ENCODE peak calls at places on chromosome 13, in five cellular contexts. B, A, C, H and L are unnamed samples.

GRCh38 chr13:40974460-40975407 is 44.4 kb downstream of the ELF1 start:
- DNase-seq in H (peak; percentile 37), C (peak; percentile 76), A (peak; percentile 51), B (peak; percentile 43), L (peak; percentile 66)

GRCh38 chr13:102484329-102484728 is 82.5 kb upstream of the FGF14 start:
- DNase-seq in H (no peak), B (no peak), C (peak; percentile 40), A (no peak), L (peak; percentile 41)

GRCh38 chr13:22482496-22483000 is 698.2 kb upstream of the SGCG start:
- DNase-seq in H (no peak), C (no peak), A (no peak), B (no peak), L (no peak)

GRCh38 chr13:27341616-27342015 is 71.0 kb downstream of the RASL11A start:
- DNase-seq in A (no peak), B (no peak), H (no peak), C (no peak), L (no peak)

GRCh38 chr13:110455941-110456340 is 105.6 kb downstream of the RAB20 start:
- DNase-seq in H (peak; percentile 78), C (peak; percentile 70), B (peak; percentile 84), A (peak; percentile 62), L (peak; percentile 87)

GRCh38 chr13:41308241-41308640 is 2.8 kb upstream of the NAA16 start:
- DNase-seq in A (no peak), B (no peak), C (no peak), H (no peak), L (no peak)

GRCh38 chr13:80989241-80989640 is 648.3 kb upstream of the SPRY2 start:
- DNase-seq in H (no peak), B (no peak), A (no peak), C (no peak), L (no peak)

GRCh38 chr13:52707375-52707774 is 32.2 kb downstream of the CNMD start:
- DNase-seq in C (no peak), A (no peak), B (no peak), H (no peak), L (no peak)

GRCh38 chr13:109647046-109647445 is 139.3 kb downstream of the IRS2 start:
- DNase-seq in A (no peak), C (no peak), B (no peak), H (peak; percentile 46), L (peak; percentile 35)

GRCh38 chr13:44414771-44415170 is 41.1 kb downstream of the SERP2 start:
- DNase-seq in A (no peak), B (no peak), H (no peak), C (no peak), L (no peak)

GRCh38 chr13:34833562-34834182 is 108.4 kb upstream of the NBEA start:
- DNase-seq in A (peak; percentile 4), H (peak; percentile 53), C (no peak), B (no peak), L (peak; percentile 25)

DNA sequence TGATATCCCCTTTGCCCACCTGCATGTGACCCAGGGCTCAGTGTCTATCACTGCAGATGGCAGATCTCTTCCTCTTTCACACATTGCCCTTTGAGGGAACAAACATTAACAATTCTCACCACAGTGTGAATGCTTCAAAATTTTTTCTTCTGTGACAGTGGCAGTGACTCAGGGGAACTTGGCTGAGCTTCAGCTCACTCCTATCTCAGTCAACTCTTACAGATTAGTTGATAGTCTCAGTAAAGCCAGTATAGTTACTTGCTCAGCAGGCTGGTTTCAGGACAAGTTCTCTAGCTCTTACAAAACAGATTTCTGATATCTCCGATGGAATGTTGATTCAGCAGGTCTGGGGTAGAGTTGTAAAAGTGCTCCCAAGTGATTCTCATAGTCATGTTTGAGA is 166.9 kb downstream of the DLEU7 start:
- DNase-seq in H (peak; percentile 66), C (peak; percentile 31), A (peak; percentile 49), B (no peak), L (no peak)
- H3K27ac ChIP-seq in H (peak overlapping the region; percentile 47), C (no peak overlapping the region), A (no peak overlapping the region), B (no peak overlapping the region), L (no peak overlapping the region)

GRCh38 chr13:91127995-91128394 is 219.5 kb upstream of the MIR17HG start:
- DNase-seq in H (no peak), C (no peak), B (no peak), A (no peak), L (no peak)
- TF ChIP-seq EZH2 in H (no peak), C (no peak), B (no peak), A (no peak), L (no peak)

DNA sequence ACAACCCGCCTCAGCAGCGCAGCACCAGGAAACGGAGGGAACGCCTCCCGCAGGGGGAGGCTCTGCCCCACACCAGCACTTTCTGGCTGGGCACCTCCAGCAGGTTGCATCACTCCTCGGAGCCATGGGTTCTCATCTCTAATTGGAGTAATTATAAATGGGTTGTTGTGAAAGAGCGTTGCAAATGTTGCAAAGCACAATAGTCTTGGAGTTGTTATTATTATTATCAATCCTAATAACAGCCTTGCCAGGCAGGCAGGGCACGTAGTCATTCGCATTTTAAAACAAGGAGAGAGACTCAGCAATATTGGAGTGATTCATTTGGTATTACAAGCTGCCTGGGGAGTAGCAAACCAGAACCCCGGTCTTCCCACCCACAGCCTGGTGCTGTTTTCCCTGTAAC is 108.6 kb upstream of the GJB6 start:
- DNase-seq in C (peak; percentile 13), H (no peak), A (no peak), B (no peak), L (no peak)
- H3K9ac ChIP-seq in C (no peak overlapping the region), H (no peak overlapping the region), A (no peak overlapping the region), B (no peak overlapping the region), L (no peak overlapping the region)

GRCh38 chr13:25306671-25307464 is 5.4 kb downstream of the NUP58 start:
- DNase-seq in A (no peak), B (no peak), C (no peak), H (no peak), L (no peak)

GRCh38 chr13:25300861-25301346 is 521 bp upstream of the NUP58 start:
- DNase-seq in B (no peak), C (no peak), H (no peak), A (no peak), L (peak; percentile 5)

GRCh38 chr13:25301347-25302113 is at the start of gene NUP58:
- DNase-seq in B (peak; percentile 89), A (peak; percentile 96), H (peak; percentile 94), C (peak; percentile 95), L (peak; percentile 83)
- H3K27ac ChIP-seq in B (peak within 1 kb of the TSS; percentile 82), A (peak within 1 kb of the TSS; percentile 79), H (peak within 1 kb of the TSS; percentile 45), C (peak within 1 kb of the TSS; percentile 98), L (no peak within 1 kb of the TSS)

GRCh38 chr13:36131215-36131930 is at the start of gene DCLK1:
- DNase-seq in B (no peak), C (peak; percentile 31), A (no peak), H (no peak), L (peak; percentile 85)
- TF ChIP-seq EZH2 in B (no peak), C (peak; percentile 36), A (no peak), H (no peak), L (no peak)

GRCh38 chr13:95684463-95684862 is 7.5 kb downstream of the DNAJC3 start:
- DNase-seq in A (no peak), C (no peak), H (no peak), B (no peak), L (no peak)

DNA sequence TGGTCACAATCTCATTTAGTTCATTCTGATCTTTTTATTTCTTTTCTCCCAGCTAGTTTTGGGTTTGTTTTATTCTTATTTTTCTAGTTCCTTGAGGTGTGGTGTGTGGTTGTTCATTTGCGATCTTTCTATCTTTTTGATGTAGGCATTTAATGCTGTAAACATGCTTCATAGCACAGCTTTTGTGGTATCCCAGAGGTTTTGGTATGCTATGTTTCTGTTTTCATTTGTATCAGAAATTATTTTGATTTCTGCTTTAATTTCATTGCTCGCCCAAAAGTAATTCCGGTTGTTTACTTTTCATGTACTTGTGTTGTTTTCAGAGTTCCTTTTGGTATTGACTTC is 12.6 kb downstream of the DNAJC3 start:
- DNase-seq in H (no peak), A (no peak), C (no peak), B (no peak), L (no peak)
- H3K9ac ChIP-seq in H (no peak overlapping the region), A (no peak overlapping the region), C (no peak overlapping the region), B (no peak overlapping the region), L (no peak overlapping the region)

GRCh38 chr13:104491951-104492350 is 1425.7 kb upstream of the SLC10A2 start:
- DNase-seq in C (no peak), B (no peak), H (no peak), A (no peak), L (no peak)

GRCh38 chr13:104483631-104484030 is 1417.4 kb upstream of the SLC10A2 start:
- DNase-seq in H (no peak), A (no peak), B (no peak), C (no peak), L (no peak)

GRCh38 chr13:104485571-104485970 is 1419.4 kb upstream of the SLC10A2 start:
- DNase-seq in B (no peak), H (no peak), C (no peak), A (no peak), L (peak; percentile 5)

DNA sequence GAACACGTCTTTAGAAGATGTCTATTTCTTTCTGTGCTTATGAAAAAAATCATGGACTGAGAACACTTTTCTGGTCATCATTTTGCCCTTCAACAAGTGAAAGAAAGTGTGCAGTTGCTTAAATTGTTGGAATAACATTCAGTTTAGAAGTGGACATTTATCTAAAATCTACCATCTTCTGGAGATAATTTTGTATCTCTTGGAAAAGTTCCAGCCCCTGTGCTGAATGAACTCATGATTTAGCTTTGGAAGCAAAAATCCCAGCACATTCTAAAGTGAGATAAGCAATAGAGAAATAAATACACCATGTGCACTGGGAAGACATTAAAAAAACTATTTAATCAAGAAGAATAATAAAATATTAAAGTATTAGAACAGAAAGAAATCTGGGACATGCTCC is 1420.8 kb upstream of the SLC10A2 start:
- DNase-seq in A (peak; percentile 9), H (no peak), C (peak; percentile 0), B (no peak), L (no peak)
- H3K27ac ChIP-seq in A (no peak overlapping the region), H (no peak overlapping the region), C (no peak overlapping the region), B (no peak overlapping the region), L (no peak overlapping the region)

GRCh38 chr13:113046066-113046882 is 59.3 kb upstream of the F7 start:
- DNase-seq in B (no peak), H (no peak), A (no peak), C (no peak), L (no peak)

GRCh38 chr13:113045214-113046007 is 60.2 kb upstream of the F7 start:
- DNase-seq in C (no peak), H (no peak), A (no peak), B (no peak), L (no peak)

GRCh38 chr13:113043931-113044330 is 61.7 kb upstream of the F7 start:
- DNase-seq in A (no peak), H (no peak), B (no peak), C (no peak), L (no peak)

GRCh38 chr13:113043001-113043630 is 62.5 kb upstream of the F7 start:
- DNase-seq in B (no peak), H (no peak), A (no peak), C (no peak), L (no peak)

GRCh38 chr13:113044431-113045114 is 61.0 kb upstream of the F7 start:
- DNase-seq in C (no peak), H (no peak), A (no peak), B (no peak), L (no peak)
- TF ChIP-seq EZH2 in C (no peak), H (no peak), A (no peak), B (no peak), L (no peak)